ENCODE peak calls at places on chromosomes 12 and 14, in eight cellular contexts. M is foreskin fibroblast, O is left ventricle myocardium inferior, Z is psoas muscle, V is uterus, N is pancreas, W is skeletal muscle cell, D is HAP-1. S is an unnamed sample.

GRCh38 chr12:112537710-112538396 is 119.1 kb downstream of the PTPN11 start:
- DNase-seq in M (peak; percentile 27), O (no peak), Z (no peak), V (no peak), N (no peak), W (no peak), D (no peak), S (peak; percentile 22)

GRCh38 chr12:3553681-3554546 is 62.9 kb downstream of the PRMT8 start:
- DNase-seq in M (no peak), O (no peak), Z (no peak), V (no peak), N (peak; percentile 34), W (no peak), D (peak; percentile 7), S (peak; percentile 10)

GRCh38 chr12:77120156-77120555 is 54.8 kb upstream of the E2F7 start:
- DNase-seq in M (peak; percentile 89), O (no peak), Z (no peak), V (no peak), N (no peak), W (peak; percentile 39), D (no peak), S (no peak)

GRCh38 chr12:25972783-25973182 is 14.3 kb downstream of the RASSF8 start:
- DNase-seq in M (peak; percentile 76), O (no peak), Z (no peak), V (no peak), N (no peak), W (no peak), D (no peak), S (no peak)

GRCh38 chr12:98894412-98895085 is 249.5 kb downstream of the APAF1 start:
- DNase-seq in M (no peak), O (no peak), Z (no peak), V (no peak), N (peak; percentile 71), W (no peak), D (no peak), S (no peak)

GRCh38 chr12:124006582-124007170 is 33.7 kb downstream of the ZNF664 start:
- DNase-seq in M (no peak), O (no peak), Z (no peak), V (no peak), N (no peak), W (no peak), D (no peak), S (peak; percentile 68)

GRCh38 chr14:92663049-92663448 is 85.4 kb downstream of the LGMN start:
- DNase-seq in M (peak; percentile 24), O (no peak), Z (no peak), V (no peak), N (no peak), W (no peak), D (no peak), S (no peak)

GRCh38 chr14:36271939-36272907 is 48.2 kb downstream of the MBIP start:
- DNase-seq in M (peak; percentile 46), O (no peak), Z (no peak), V (no peak), N (peak; percentile 35), W (no peak), D (no peak), S (no peak)

GRCh38 chr12:57131896-57132744 is 3.8 kb downstream of the LRP1 start:
- DNase-seq in M (peak; percentile 32), O (no peak), Z (no peak), V (no peak), N (no peak), W (no peak), D (no peak), S (no peak)

GRCh38 chr14:65373011-65373670 is 39.4 kb upstream of the FUT8 start:
- DNase-seq in M (no peak), O (no peak), Z (no peak), V (no peak), N (no peak), W (no peak), D (no peak), S (no peak)

DNA sequence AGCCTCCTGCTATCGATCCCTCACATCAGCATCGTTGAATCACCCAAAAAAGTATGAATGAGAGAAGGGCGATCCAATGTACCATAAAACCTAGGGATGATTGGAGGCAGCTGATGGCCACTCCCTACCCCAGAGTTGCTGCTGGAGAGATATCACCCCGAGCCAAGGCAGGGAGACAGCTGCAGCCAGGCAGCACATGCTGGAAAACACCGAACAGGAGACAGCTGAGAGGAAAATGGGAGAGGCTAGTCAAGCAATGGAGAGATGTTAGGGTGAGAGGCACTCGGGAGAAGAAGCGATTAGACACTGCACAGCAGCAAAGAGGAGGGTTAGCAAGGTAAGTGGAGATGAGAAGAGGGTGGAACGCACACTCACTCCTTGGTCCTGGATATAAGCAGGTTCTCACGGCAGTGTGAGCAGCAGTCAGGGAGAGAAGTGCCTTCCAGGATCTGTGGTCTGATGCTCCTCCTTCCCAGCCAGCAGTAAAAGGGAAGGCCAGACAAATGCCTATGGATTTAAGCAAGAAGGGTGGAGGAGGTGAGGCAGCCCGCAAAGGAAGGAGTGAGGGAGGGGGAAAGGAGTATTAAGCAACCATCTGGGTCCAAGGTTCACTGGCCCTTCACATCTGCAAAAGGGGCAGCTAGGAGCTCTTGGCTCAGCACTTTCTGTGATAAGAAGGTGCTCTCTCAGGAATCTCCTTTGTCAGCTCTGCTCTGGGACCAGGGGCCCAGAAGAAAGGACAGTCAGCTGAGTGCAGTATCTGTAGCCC is at the start of gene SLC7A7:
- DNase-seq in M (peak; percentile 49), O (no peak), Z (no peak), V (no peak), N (no peak), W (no peak), D (no peak), S (no peak)
- H3K4me3 ChIP-seq in M (no peak within 1 kb of the TSS), O (peak within 1 kb of the TSS; percentile 37), Z (peak within 1 kb of the TSS; percentile 34), V (no peak within 1 kb of the TSS), N (no peak within 1 kb of the TSS), W (peak within 1 kb of the TSS; percentile 2), D (no peak within 1 kb of the TSS), S (no peak within 1 kb of the TSS)

DNA sequence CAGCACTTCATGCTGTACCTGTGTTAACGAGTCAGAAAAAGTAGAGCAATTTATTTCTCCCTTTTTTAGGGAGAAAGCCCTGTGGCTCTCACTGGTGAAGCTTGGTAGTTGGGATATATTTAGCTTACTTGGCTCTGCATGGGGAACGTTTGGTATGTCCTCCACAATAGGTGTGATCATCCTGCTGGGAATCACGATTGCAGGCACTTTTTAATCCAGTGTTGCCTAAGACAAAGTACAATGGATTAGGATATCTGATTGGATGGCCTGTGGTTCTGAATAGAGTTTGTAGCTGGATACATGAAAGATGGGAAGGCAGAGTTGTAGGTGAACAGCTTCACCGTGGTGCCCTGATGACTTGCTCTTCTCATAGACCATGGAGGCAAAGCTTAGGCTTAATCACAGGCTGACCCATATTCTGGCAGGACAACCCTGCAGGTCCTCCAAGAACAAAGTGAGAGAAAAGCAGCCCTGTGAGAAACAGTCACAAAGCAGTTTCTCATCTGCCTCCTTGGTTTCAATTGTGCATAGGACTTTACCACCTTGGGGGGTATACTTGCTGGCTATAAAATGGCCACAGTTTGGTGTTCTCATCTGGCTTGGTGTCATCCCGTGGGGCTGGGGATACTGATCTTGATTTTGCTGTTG is 7.5 kb downstream of the RESF1 start:
- DNase-seq in M (no peak), O (no peak), Z (no peak), V (no peak), N (no peak), W (no peak), D (no peak), S (no peak)
- H3K4me3 ChIP-seq in M (no peak overlapping the region), O (no peak overlapping the region), Z (peak overlapping the region; percentile 9), V (no peak overlapping the region), N (no peak overlapping the region), W (no peak overlapping the region), D (no peak overlapping the region), S (no peak overlapping the region)

GRCh38 chr12:47811581-47812484 is 7.9 kb downstream of the HDAC7 start:
- DNase-seq in M (peak; percentile 86), O (peak; percentile 70), Z (peak; percentile 83), V (peak; percentile 81), N (no peak), W (peak; percentile 61), D (no peak), S (no peak)
- H3K4me3 ChIP-seq in M (no peak overlapping the region), O (peak overlapping the region; percentile 67), Z (peak overlapping the region; percentile 63), V (no peak overlapping the region), N (no peak overlapping the region), W (no peak overlapping the region), D (no peak overlapping the region), S (peak overlapping the region; percentile 72)

DNA sequence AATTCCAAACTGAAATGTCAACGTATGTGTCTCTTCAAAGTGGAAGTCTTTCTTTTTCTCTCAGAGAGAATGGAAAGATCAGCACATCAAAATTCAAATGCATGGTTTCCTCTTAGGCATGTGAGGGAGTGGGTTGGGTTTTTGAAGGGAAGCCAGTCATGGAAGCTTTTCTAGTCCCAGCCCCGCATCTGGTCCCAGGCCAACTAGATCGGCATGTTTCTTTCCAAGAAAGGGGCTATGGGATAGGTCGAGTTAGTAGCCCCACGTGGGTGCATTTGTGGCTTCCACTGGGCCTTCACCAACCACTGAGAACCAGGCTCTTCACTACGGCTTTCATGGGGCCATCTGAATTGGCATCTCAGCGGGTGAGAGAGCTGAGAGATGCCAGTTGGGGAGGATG is 6.6 kb downstream of the C1S start:
- DNase-seq in M (no peak), O (no peak), Z (no peak), V (no peak), N (no peak), W (no peak), D (no peak), S (no peak)
- H3K4me3 ChIP-seq in M (no peak overlapping the region), O (no peak overlapping the region), Z (no peak overlapping the region), V (no peak overlapping the region), N (no peak overlapping the region), W (no peak overlapping the region), D (no peak overlapping the region), S (no peak overlapping the region)

GRCh38 chr12:67748761-67749075 is 100.2 kb downstream of the DYRK2 start:
- DNase-seq in M (peak; percentile 45), O (no peak), Z (no peak), V (no peak), N (no peak), W (no peak), D (no peak), S (no peak)

GRCh38 chr12:67750528-67751183 is 102.1 kb downstream of the DYRK2 start:
- DNase-seq in M (no peak), O (no peak), Z (no peak), V (no peak), N (no peak), W (no peak), D (no peak), S (no peak)

GRCh38 chr12:67751376-67751928 is 102.9 kb downstream of the DYRK2 start:
- DNase-seq in M (peak; percentile 56), O (no peak), Z (no peak), V (no peak), N (no peak), W (no peak), D (no peak), S (no peak)

GRCh38 chr12:67752226-67752732 is 103.7 kb downstream of the DYRK2 start:
- DNase-seq in M (peak; percentile 59), O (no peak), Z (no peak), V (no peak), N (no peak), W (no peak), D (no peak), S (no peak)

GRCh38 chr12:67747869-67748760 is 99.6 kb downstream of the DYRK2 start:
- DNase-seq in M (peak; percentile 75), O (no peak), Z (peak; percentile 80), V (no peak), N (peak; percentile 81), W (no peak), D (no peak), S (no peak)
- H3K4me3 ChIP-seq in M (no peak overlapping the region), O (no peak overlapping the region), Z (no peak overlapping the region), V (no peak overlapping the region), N (no peak overlapping the region), W (no peak overlapping the region), D (no peak overlapping the region), S (no peak overlapping the region)

S was measured in Jurkat, Clone E6-1.